ENCODE peak calls at places on chromosome 19, in five cellular contexts. P, I, S, Y and Q are unnamed samples.

GRCh38 chr19:44260343-44260681 is 626 bp downstream of the ZNF233 start:
- DNase-seq in P (no peak), S (no peak), Y (peak; percentile 14), I (no peak), Q (no peak)

GRCh38 chr19:5665781-5666513 is 14.4 kb downstream of the MICOS13 start:
- DNase-seq in S (peak; percentile 52), P (no peak), Y (peak; percentile 68), I (no peak), Q (no peak)

GRCh38 chr19:8569066-8569761 is 8.0 kb downstream of the MYO1F start:
- DNase-seq in Y (peak; percentile 93), I (no peak), P (peak; percentile 65), S (peak; percentile 87), Q (peak; percentile 50)

GRCh38 chr19:44585371-44586141 is 27.8 kb upstream of the IGSF23 start:
- DNase-seq in P (no peak), I (no peak), S (no peak), Y (peak; percentile 31), Q (no peak)

GRCh38 chr19:17052439-17052838 is 22.8 kb downstream of the HAUS8 start:
- DNase-seq in Y (peak; percentile 74), P (peak; percentile 25), S (no peak), I (no peak), Q (peak; percentile 68)

GRCh38 chr19:48442116-48443035 is 3.4 kb upstream of the GRWD1 start:
- DNase-seq in I (no peak), P (no peak), Y (no peak), S (peak; percentile 21), Q (no peak)

GRCh38 chr19:32828643-32829344 is 40.8 kb downstream of the SLC7A9 start:
- DNase-seq in I (no peak), S (no peak), P (no peak), Y (no peak), Q (no peak)

GRCh38 chr19:34480971-34481821 is at the start of gene WTIP:
- DNase-seq in P (no peak), Y (peak; percentile 95), I (no peak), S (peak; percentile 31), Q (peak; percentile 43)

GRCh38 chr19:33039108-33039599 is 25.5 kb downstream of the RHPN2 start:
- DNase-seq in P (no peak), Y (no peak), S (no peak), I (no peak), Q (no peak)